ENCODE peak calls at places on chromosome 17, in five cellular contexts. R, D, F, L and G are unnamed samples. For H3K4me1 and H3K9me3, the result is how much of the 10 kb centered on the place peaks cover.

GRCh38 chr17:42288078-42288984 is at the start of gene STAT5A:
- DNase-seq in F (peak), R (peak), L (peak), D (peak), G (peak)

GRCh38 chr17:69141802-69142472 is at the start of gene ABCA6:
- DNase-seq in R (peak), L (no peak), D (no peak), F (no peak), G (peak)

GRCh38 chr17:27657620-27658019 is 26.6 kb downstream of the LGALS9 start:
- DNase-seq in F (peak), L (no peak), D (no peak), R (peak), G (no peak)

GRCh38 chr17:77916771-77917481 is 41.6 kb upstream of the TNRC6C start:
- DNase-seq in L (no peak), F (no peak), D (no peak), R (no peak), G (peak)

GRCh38 chr17:76940738-76941350 is 72.6 kb downstream of the MGAT5B start:
- DNase-seq in D (no peak), F (peak), R (no peak), L (peak), G (no peak)

GRCh38 chr17:48818361-48818841 is 1.4 kb upstream of the TTLL6 start:
- DNase-seq in L (no peak), F (no peak), D (no peak), R (no peak), G (no peak)

GRCh38 chr17:73064084-73064938 is 28.2 kb downstream of the SLC39A11 start:
- DNase-seq in F (no peak), L (peak), D (no peak), R (no peak), G (no peak)

GRCh38 chr17:76643553-76644148 is at the start of gene ST6GALNAC1:
- DNase-seq in D (no peak), F (peak), R (peak), L (peak), G (peak)

GRCh38 chr17:55690105-55690508 is 32.6 kb downstream of the TMEM100 start:
- DNase-seq in R (peak), L (no peak), F (no peak), D (no peak), G (no peak)

GRCh38 chr17:17305282-17305801 is 2.2 kb downstream of the NT5M start:
- DNase-seq in F (no peak), D (no peak), R (peak), L (no peak), G (peak)

GRCh38 chr17:18093616-18094408 is 6.1 kb downstream of the DRG2 start:
- DNase-seq in F (peak), R (peak), D (no peak), L (peak), G (peak)

GRCh38 chr17:69506489-69506888 is 92.0 kb downstream of the MAP2K6 start:
- DNase-seq in R (no peak), F (peak), D (no peak), L (no peak), G (no peak)

GRCh38 chr17:9837551-9838471 is 12.1 kb downstream of the GLP2R start:
- DNase-seq in D (no peak), R (peak), L (peak), F (peak), G (peak)

GRCh38 chr17:6589266-6589946 is 33.1 kb upstream of the PITPNM3 start:
- DNase-seq in L (no peak), R (peak), F (no peak), D (no peak), G (no peak)

GRCh38 chr17:35132816-35133550 is 9.1 kb downstream of the NLE1 start:
- DNase-seq in L (no peak), F (no peak), R (no peak), D (no peak), G (no peak)

GRCh38 chr17:64698725-64699124 is 36.6 kb upstream of the SMURF2 start:
- DNase-seq in D (no peak), R (no peak), F (no peak), L (no peak), G (no peak)

GRCh38 chr17:73380439-73381106 is 68.8 kb upstream of the CDC42EP4 start:
- DNase-seq in L (no peak), F (no peak), D (no peak), R (no peak), G (no peak)

GRCh38 chr17:78412403-78412802 is 34.0 kb downstream of the PGS1 start:
- DNase-seq in L (no peak), F (peak), D (no peak), R (peak), G (no peak)

GRCh38 chr17:71580220-71580619 is 540.6 kb upstream of the SOX9 start:
- DNase-seq in R (no peak), D (no peak), L (no peak), F (no peak), G (no peak)

GRCh38 chr17:38874505-38875419 is 4.9 kb downstream of the LASP1 start:
- DNase-seq in D (no peak), F (no peak), R (peak), L (peak), G (no peak)
- H3K4me1 ChIP-seq in D (half or more), F (half or more), R (under half), L (under half), G (under half)

DNA sequence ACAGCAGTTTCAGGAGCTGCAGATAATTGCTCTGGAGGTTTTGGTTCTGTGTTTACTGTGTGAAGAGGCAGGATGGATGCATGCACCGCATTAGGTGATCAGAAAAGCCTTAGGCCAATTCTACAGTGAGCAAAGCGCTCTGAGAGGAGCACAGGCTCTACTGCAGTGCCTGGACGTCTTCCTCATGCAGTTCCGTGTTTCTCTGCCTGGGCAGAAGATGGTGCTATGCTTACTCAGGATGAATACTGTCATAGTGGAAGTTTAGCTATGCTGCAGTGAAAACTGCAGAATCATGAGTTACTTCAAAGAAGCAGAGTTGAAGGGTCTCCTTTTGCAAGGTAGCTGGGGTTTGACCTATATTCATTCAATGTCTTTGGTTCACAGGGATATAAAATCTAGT is 1012.4 kb downstream of the KCNJ18 start:
- DNase-seq in D (no peak), L (no peak), F (peak), R (no peak), G (no peak)
- H3K9me3 ChIP-seq in D (under half), L (under half), F (under half), R (under half), G (under half)

GRCh38 chr17:50274945-50275221 is 617 bp downstream of the TMEM92 start:
- DNase-seq in L (no peak), D (no peak), F (no peak), R (no peak), G (no peak)
- H3K4me3 ChIP-seq in L (no peak), D (peak), F (peak), R (peak), G (peak)

DNA sequence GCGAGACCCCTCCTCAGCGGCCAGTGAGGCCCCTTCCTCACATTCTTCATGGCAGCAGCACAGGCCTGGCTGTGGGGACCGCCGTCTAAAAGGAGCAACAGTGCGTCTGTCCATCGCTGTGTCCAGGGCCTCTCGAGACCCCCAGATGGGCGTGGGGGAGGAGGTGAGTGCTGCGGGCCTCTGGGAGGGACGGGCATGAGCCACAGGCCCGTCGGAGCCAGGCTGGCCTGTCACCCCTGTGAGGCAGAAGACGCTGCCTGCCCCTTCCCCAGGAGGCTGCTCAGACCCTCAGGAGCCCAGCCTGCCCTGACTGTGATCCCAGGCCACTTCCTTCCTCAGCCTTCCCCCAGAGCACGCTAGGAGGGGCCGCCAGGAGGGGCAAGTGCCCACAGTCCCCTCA is 2.1 kb upstream of the PYCR1 start:
- DNase-seq in L (peak), R (no peak), D (no peak), F (no peak), G (no peak)
- H3K4me1 ChIP-seq in L (under half), R (under half), D (under half), F (under half), G (under half)

GRCh38 chr17:2909164-2909852 is 113.1 kb downstream of the RAP1GAP2 start:
- DNase-seq in D (no peak), L (no peak), F (no peak), R (no peak), G (peak)
- H3K9me3 ChIP-seq in D (under half), L (under half), F (under half), R (under half), G (under half)

DNA sequence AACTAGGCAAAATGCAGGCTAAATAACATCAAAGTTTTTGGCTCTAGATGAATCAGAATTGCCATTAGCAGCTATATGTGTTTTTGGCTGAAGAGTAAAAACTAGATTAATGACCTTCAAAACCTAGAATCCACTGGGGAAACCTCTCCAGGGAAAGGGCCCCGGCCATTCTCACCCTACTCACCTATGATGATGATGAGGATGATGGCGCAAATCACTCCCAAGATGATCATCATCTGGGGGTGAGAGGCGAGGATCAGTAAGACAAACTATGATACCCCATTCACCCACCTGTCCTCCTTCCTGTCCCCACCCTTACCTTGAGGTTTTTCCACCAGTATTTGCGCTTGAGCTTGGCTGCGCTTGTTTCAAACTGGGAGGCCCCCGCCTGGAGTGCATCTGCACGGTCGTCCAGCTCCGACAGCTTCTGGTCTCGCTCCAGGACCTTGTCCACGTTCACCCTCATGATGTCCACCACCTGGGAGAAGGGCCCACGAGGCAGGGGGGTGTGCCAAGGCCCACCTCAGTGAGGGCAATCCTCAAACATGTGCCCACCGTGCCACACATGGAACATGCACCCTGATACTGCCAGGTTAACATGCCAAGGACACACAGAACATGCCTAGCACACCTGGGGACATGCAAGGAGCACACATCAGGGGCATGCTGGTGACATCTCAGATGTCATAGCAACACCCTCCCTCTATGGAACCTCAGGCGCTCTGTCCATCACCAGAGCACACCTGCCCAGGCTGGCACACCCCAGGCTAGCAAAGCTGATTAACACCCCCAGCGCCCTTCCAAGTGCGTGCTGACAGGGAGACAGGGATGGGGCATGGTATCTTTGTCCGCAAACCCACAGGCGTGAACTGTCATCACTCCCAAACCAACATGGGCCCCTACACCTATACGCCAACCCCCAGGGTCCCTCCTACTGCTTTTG is 1.2 kb downstream of the VAMP2 start:
- DNase-seq in L (peak), F (no peak), D (no peak), R (no peak), G (no peak)
- H3K4me3 ChIP-seq in L (peak), F (peak), D (peak), R (peak), G (peak)